ENCODE peak calls at places on chromosome 7, in four cellular contexts. One of them, this sample, is unnamed. For H3K27me3 and H3K4me1, the result is how much of the 10 kb centered on the place peaks cover.

GRCh38 chr7:7889791-7890568 is 78.6 kb upstream of the GLCCI1 start:
- DNase-seq in esophagus squamous epithelium: no peak
- DNase-seq in body of pancreas: no peak
- DNase-seq in heart left ventricle: no peak
- DNase-seq in this sample: no peak

GRCh38 chr7:5283421-5284303 is 919 bp downstream of the SLC29A4 start:
- DNase-seq in esophagus squamous epithelium: no peak
- DNase-seq in heart left ventricle: no peak
- DNase-seq in body of pancreas: peak
- DNase-seq in this sample: no peak

GRCh38 chr7:74430961-74431466 is 22.7 kb upstream of the GTF2IRD1 start:
- DNase-seq in body of pancreas: peak
- DNase-seq in heart left ventricle: no peak
- DNase-seq in esophagus squamous epithelium: no peak
- DNase-seq in this sample: peak

GRCh38 chr7:8765374-8765773 is 332.0 kb downstream of the NXPH1 start:
- DNase-seq in esophagus squamous epithelium: no peak
- DNase-seq in body of pancreas: no peak
- DNase-seq in heart left ventricle: no peak
- DNase-seq in this sample: no peak

GRCh38 chr7:96321041-96321669 is 743 bp downstream of the SLC25A13 start:
- DNase-seq in body of pancreas: peak
- DNase-seq in heart left ventricle: peak
- DNase-seq in esophagus squamous epithelium: peak
- DNase-seq in this sample: peak

GRCh38 chr7:116511552-116512523 is 12.3 kb downstream of the CAV2 start:
- DNase-seq in heart left ventricle: peak
- DNase-seq in body of pancreas: no peak
- DNase-seq in esophagus squamous epithelium: no peak
- DNase-seq in this sample: peak

GRCh38 chr7:130901209-130901783 is 167.3 kb upstream of the KLF14 start:
- DNase-seq in heart left ventricle: peak
- DNase-seq in esophagus squamous epithelium: no peak
- DNase-seq in body of pancreas: peak
- DNase-seq in this sample: peak

GRCh38 chr7:1085910-1086421 is 1.9 kb upstream of the GPER1 start:
- DNase-seq in heart left ventricle: no peak
- DNase-seq in body of pancreas: no peak
- DNase-seq in esophagus squamous epithelium: no peak
- DNase-seq in this sample: no peak

GRCh38 chr7:2529161-2530075 is 9.8 kb downstream of the LFNG start:
- DNase-seq in body of pancreas: peak
- DNase-seq in esophagus squamous epithelium: peak
- DNase-seq in heart left ventricle: peak
- DNase-seq in this sample: peak

GRCh38 chr7:85483205-85483604 is 296.3 kb upstream of the SEMA3D start:
- DNase-seq in esophagus squamous epithelium: no peak
- DNase-seq in body of pancreas: no peak
- DNase-seq in heart left ventricle: no peak
- DNase-seq in this sample: no peak

GRCh38 chr7:84492565-84493034 is 298.0 kb upstream of the SEMA3A start:
- DNase-seq in heart left ventricle: no peak
- DNase-seq in esophagus squamous epithelium: no peak
- DNase-seq in body of pancreas: no peak
- DNase-seq in this sample: no peak

GRCh38 chr7:131425992-131426391 is 98.3 kb downstream of the MKLN1 start:
- DNase-seq in esophagus squamous epithelium: no peak
- DNase-seq in body of pancreas: peak
- DNase-seq in heart left ventricle: no peak
- DNase-seq in this sample: no peak

GRCh38 chr7:31096198-31096881 is 44.2 kb downstream of the ADCYAP1R1 start:
- DNase-seq in heart left ventricle: no peak
- DNase-seq in esophagus squamous epithelium: no peak
- DNase-seq in body of pancreas: no peak
- DNase-seq in this sample: no peak

GRCh38 chr7:153084283-153084682 is 324.7 kb downstream of the ACTR3B start:
- DNase-seq in heart left ventricle: no peak
- DNase-seq in esophagus squamous epithelium: no peak
- DNase-seq in body of pancreas: no peak
- DNase-seq in this sample: no peak

GRCh38 chr7:1673581-1674102 is 3.6 kb downstream of the ELFN1 start:
- DNase-seq in esophagus squamous epithelium: no peak
- DNase-seq in heart left ventricle: peak
- DNase-seq in body of pancreas: no peak
- DNase-seq in this sample: no peak

GRCh38 chr7:64907641-64908326 is 4.7 kb downstream of the ZNF273 start:
- DNase-seq in heart left ventricle: no peak
- DNase-seq in esophagus squamous epithelium: no peak
- DNase-seq in body of pancreas: no peak
- DNase-seq in this sample: no peak

GRCh38 chr7:13034693-13035092 is 347.3 kb downstream of the ARL4A start:
- DNase-seq in body of pancreas: no peak
- DNase-seq in heart left ventricle: no peak
- DNase-seq in esophagus squamous epithelium: no peak
- DNase-seq in this sample: no peak

GRCh38 chr7:98315318-98315993 is 34.0 kb downstream of the BRI3 start:
- DNase-seq in heart left ventricle: no peak
- DNase-seq in body of pancreas: no peak
- DNase-seq in esophagus squamous epithelium: no peak
- DNase-seq in this sample: no peak

GRCh38 chr7:70072220-70072619 is 473.9 kb downstream of the AUTS2 start:
- DNase-seq in esophagus squamous epithelium: no peak
- DNase-seq in body of pancreas: peak
- DNase-seq in heart left ventricle: no peak
- DNase-seq in this sample: no peak

GRCh38 chr7:113113912-113114311 is 4.4 kb downstream of the SMIM30 start:
- DNase-seq in body of pancreas: no peak
- DNase-seq in esophagus squamous epithelium: no peak
- DNase-seq in heart left ventricle: no peak
- DNase-seq in this sample: no peak

GRCh38 chr7:94969434-94970084 is 62.2 kb downstream of the PPP1R9A start:
- DNase-seq in body of pancreas: no peak
- DNase-seq in esophagus squamous epithelium: no peak
- DNase-seq in heart left ventricle: no peak
- DNase-seq in this sample: no peak

GRCh38 chr7:71261066-71261465 is 129.1 kb downstream of the GALNT17 start:
- DNase-seq in heart left ventricle: no peak
- DNase-seq in esophagus squamous epithelium: no peak
- DNase-seq in body of pancreas: no peak
- DNase-seq in this sample: no peak

GRCh38 chr7:79334841-79335240 is 118.6 kb downstream of the MAGI2 start:
- DNase-seq in esophagus squamous epithelium: no peak
- DNase-seq in heart left ventricle: no peak
- DNase-seq in body of pancreas: no peak
- DNase-seq in this sample: no peak

GRCh38 chr7:86574006-86574405 is 69.7 kb upstream of the GRM3 start:
- DNase-seq in body of pancreas: no peak
- DNase-seq in heart left ventricle: no peak
- DNase-seq in esophagus squamous epithelium: no peak
- DNase-seq in this sample: no peak

GRCh38 chr7:135389971-135390370 is 119.9 kb downstream of the CNOT4 start:
- DNase-seq in body of pancreas: no peak
- DNase-seq in esophagus squamous epithelium: no peak
- DNase-seq in heart left ventricle: no peak
- DNase-seq in this sample: no peak

GRCh38 chr7:51070163-51070562 is 246.4 kb downstream of the COBL start:
- DNase-seq in body of pancreas: no peak
- DNase-seq in heart left ventricle: no peak
- DNase-seq in esophagus squamous epithelium: no peak
- DNase-seq in this sample: no peak

GRCh38 chr7:10022957-10023356 is 950.7 kb upstream of the PHF14 start:
- DNase-seq in heart left ventricle: no peak
- DNase-seq in body of pancreas: peak
- DNase-seq in esophagus squamous epithelium: no peak
- DNase-seq in this sample: peak

GRCh38 chr7:84105582-84105981 is 89.0 kb downstream of the SEMA3A start:
- DNase-seq in body of pancreas: no peak
- DNase-seq in esophagus squamous epithelium: no peak
- DNase-seq in heart left ventricle: no peak
- DNase-seq in this sample: no peak

GRCh38 chr7:103499976-103500375 is 54.0 kb upstream of the SLC26A5 start:
- DNase-seq in heart left ventricle: no peak
- DNase-seq in esophagus squamous epithelium: no peak
- DNase-seq in body of pancreas: no peak
- DNase-seq in this sample: no peak

DNA sequence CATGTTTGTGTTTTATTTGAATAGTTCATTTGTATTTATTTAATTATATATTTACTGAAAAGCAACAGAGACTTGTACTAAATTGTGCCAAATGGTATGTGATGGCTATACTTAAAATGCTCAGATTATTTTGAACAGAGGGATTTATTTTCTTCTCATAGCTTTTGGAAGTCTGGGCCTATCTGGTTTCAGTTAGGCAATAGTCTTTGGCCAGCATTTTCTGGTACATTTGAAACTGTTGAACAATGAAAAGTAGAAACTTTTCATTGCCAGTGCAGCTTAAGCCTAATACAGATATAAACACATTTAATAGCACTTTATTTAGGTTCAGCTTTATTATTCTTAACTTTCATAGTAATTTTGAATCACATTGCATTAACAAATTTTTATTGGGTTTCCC is 188.0 kb downstream of the TAX1BP1 start:
- DNase-seq in body of pancreas: no peak
- DNase-seq in heart left ventricle: no peak
- DNase-seq in esophagus squamous epithelium: no peak
- DNase-seq in this sample: no peak
- TF ChIP-seq CTCF in body of pancreas: no peak
- TF ChIP-seq CTCF in heart left ventricle: no peak
- TF ChIP-seq CTCF in esophagus squamous epithelium: no peak
- TF ChIP-seq CTCF in this sample: no peak

DNA sequence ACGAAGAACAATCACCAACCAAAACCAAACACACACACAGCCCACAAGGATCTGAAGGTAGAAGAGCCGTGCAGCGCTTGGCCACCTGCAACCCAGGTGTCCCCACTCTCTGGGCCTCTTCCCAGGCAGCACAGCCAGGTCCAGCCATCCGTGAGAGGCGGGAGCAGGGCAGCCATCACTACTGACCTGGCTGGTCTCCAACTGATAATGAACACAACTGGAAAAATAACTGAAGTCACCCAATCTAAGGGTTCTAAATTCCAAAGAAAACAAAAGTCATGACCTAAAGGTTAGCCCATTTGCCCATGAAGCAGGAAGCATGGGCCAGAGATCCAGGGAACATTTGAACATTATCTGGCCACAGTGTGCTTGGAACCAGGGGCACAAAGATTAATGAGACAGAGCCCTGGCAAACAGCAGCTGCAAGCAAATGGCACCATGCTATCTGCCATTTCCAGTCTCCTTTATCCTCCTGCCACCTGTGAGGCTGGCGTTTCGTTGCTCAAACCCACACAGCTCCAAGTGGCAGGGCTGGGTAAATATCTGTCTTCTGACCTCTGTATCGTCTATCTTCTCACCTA is 207.9 kb downstream of the TNS3 start:
- DNase-seq in heart left ventricle: no peak
- DNase-seq in esophagus squamous epithelium: no peak
- DNase-seq in body of pancreas: peak
- DNase-seq in this sample: no peak
- H3K27me3 ChIP-seq in heart left ventricle: under half
- H3K27me3 ChIP-seq in esophagus squamous epithelium: under half
- H3K27me3 ChIP-seq in body of pancreas: under half
- H3K27me3 ChIP-seq in this sample: under half

DNA sequence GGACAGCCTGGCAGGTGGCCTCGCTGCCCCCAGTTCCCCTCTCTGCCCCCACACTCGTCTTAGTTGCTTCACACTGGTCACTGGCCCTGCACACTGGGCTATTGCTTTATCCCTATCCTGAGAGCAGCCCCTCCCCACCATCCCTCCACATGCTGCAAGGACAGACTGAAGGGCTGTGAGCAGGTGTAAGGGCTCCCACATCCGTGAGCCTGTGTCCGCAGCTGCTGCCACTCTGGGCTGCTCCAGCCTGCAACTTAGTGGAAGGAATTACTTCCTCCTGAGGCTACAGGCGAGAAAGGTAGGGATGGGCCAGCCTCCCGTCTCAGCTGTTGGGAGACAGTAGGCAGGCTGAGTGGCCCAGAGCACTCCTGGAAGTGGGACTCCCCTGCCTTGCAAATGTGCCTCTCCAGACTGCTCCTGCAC is 3.8 kb downstream of the RARRES2 start:
- DNase-seq in esophagus squamous epithelium: no peak
- DNase-seq in body of pancreas: peak
- DNase-seq in heart left ventricle: no peak
- DNase-seq in this sample: no peak
- H3K4me1 ChIP-seq in esophagus squamous epithelium: under half
- H3K4me1 ChIP-seq in body of pancreas: half or more
- H3K4me1 ChIP-seq in heart left ventricle: under half
- H3K4me1 ChIP-seq in this sample: under half

GRCh38 chr7:22255342-22255741 is 101.6 kb downstream of the RAPGEF5 start:
- DNase-seq in body of pancreas: peak
- DNase-seq in heart left ventricle: no peak
- DNase-seq in esophagus squamous epithelium: no peak
- DNase-seq in this sample: no peak

GRCh38 chr7:22251906-22252495 is 105.0 kb downstream of the RAPGEF5 start:
- DNase-seq in heart left ventricle: no peak
- DNase-seq in body of pancreas: no peak
- DNase-seq in esophagus squamous epithelium: no peak
- DNase-seq in this sample: no peak

GRCh38 chr7:22255834-22256233 is 101.1 kb downstream of the RAPGEF5 start:
- DNase-seq in esophagus squamous epithelium: no peak
- DNase-seq in body of pancreas: peak
- DNase-seq in heart left ventricle: no peak
- DNase-seq in this sample: no peak

GRCh38 chr7:22252886-22253536 is 103.9 kb downstream of the RAPGEF5 start:
- DNase-seq in heart left ventricle: no peak
- DNase-seq in body of pancreas: no peak
- DNase-seq in esophagus squamous epithelium: no peak
- DNase-seq in this sample: no peak

DNA sequence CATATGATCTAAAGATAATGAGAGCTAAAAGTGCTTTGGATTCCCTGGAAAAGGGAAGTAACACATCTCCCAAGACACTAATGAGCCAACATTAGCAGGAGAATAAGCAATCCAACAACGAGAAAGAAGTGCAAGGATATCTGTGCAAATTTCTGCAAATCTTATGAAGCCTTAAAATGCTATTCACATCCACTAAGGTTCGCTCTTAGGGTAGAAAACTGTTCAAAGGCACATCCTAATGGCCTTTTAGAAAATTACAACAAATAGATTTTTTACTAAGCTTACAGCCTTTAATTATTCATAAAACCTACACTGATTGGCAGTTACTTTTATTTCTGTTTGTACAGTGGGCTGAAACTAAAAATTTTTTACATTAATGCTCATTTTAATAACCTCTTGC is 100.3 kb downstream of the RAPGEF5 start:
- DNase-seq in esophagus squamous epithelium: no peak
- DNase-seq in heart left ventricle: no peak
- DNase-seq in body of pancreas: no peak
- DNase-seq in this sample: no peak
- TF ChIP-seq CTCF in esophagus squamous epithelium: no peak
- TF ChIP-seq CTCF in heart left ventricle: peak
- TF ChIP-seq CTCF in body of pancreas: no peak
- TF ChIP-seq CTCF in this sample: peak